ENCODE peak calls at places on chromosome 2, in seven cellular contexts. One of them, this sample, is unnamed.

GRCh38 chr2:118363604-118364003 is 275.3 kb downstream of the INSIG2 start:
- DNase-seq in body of pancreas: no peak
- DNase-seq in GM12878: no peak
- DNase-seq in K562: no peak
- DNase-seq in sigmoid colon: no peak
- DNase-seq in heart left ventricle: no peak
- DNase-seq in HCT116: no peak
- DNase-seq in this sample: no peak

GRCh38 chr2:121002597-121002996 is 266.9 kb downstream of the GLI2 start:
- DNase-seq in GM12878: no peak
- DNase-seq in body of pancreas: no peak
- DNase-seq in HCT116: no peak
- DNase-seq in sigmoid colon: no peak
- DNase-seq in heart left ventricle: no peak
- DNase-seq in K562: no peak
- DNase-seq in this sample: no peak

GRCh38 chr2:191942114-191943103 is 95.5 kb upstream of the CAVIN2 start:
- DNase-seq in HCT116: no peak
- DNase-seq in K562: no peak
- DNase-seq in heart left ventricle: no peak
- DNase-seq in sigmoid colon: peak; percentile 76
- DNase-seq in body of pancreas: no peak
- DNase-seq in GM12878: no peak
- DNase-seq in this sample: no peak

GRCh38 chr2:174166261-174166660 is 82.1 kb downstream of the OLA1 start:
- DNase-seq in K562: no peak
- DNase-seq in sigmoid colon: no peak
- DNase-seq in GM12878: no peak
- DNase-seq in body of pancreas: no peak
- DNase-seq in heart left ventricle: no peak
- DNase-seq in HCT116: no peak
- DNase-seq in this sample: no peak

GRCh38 chr2:17822452-17823117 is 6.3 kb downstream of the MSGN1 start:
- DNase-seq in GM12878: no peak
- DNase-seq in HCT116: no peak
- DNase-seq in body of pancreas: no peak
- DNase-seq in heart left ventricle: peak; percentile 18
- DNase-seq in K562: no peak
- DNase-seq in sigmoid colon: no peak
- DNase-seq in this sample: no peak

GRCh38 chr2:200219400-200220113 is 86.9 kb upstream of the SPATS2L start:
- DNase-seq in heart left ventricle: no peak
- DNase-seq in K562: no peak
- DNase-seq in HCT116: no peak
- DNase-seq in sigmoid colon: no peak
- DNase-seq in body of pancreas: peak; percentile 74
- DNase-seq in GM12878: no peak
- DNase-seq in this sample: no peak

GRCh38 chr2:49288902-49289680 is 134.8 kb upstream of the FSHR start:
- DNase-seq in sigmoid colon: no peak
- DNase-seq in K562: no peak
- DNase-seq in GM12878: no peak
- DNase-seq in heart left ventricle: no peak
- DNase-seq in HCT116: no peak
- DNase-seq in body of pancreas: no peak
- DNase-seq in this sample: no peak

GRCh38 chr2:163735692-163736432 is at the start of gene FIGN:
- DNase-seq in HCT116: no peak
- DNase-seq in heart left ventricle: peak; percentile 67
- DNase-seq in K562: peak; percentile 2
- DNase-seq in body of pancreas: peak; percentile 89
- DNase-seq in GM12878: no peak
- DNase-seq in sigmoid colon: peak; percentile 89
- DNase-seq in this sample: peak; percentile 41

GRCh38 chr2:37464064-37464463 is 119.6 kb downstream of the QPCT start:
- DNase-seq in GM12878: no peak
- DNase-seq in sigmoid colon: no peak
- DNase-seq in K562: peak; percentile 30
- DNase-seq in HCT116: no peak
- DNase-seq in heart left ventricle: no peak
- DNase-seq in body of pancreas: no peak
- DNase-seq in this sample: no peak

GRCh38 chr2:151928380-151928779 is 100.2 kb upstream of the ARL5A start:
- DNase-seq in sigmoid colon: no peak
- DNase-seq in body of pancreas: no peak
- DNase-seq in GM12878: no peak
- DNase-seq in K562: no peak
- DNase-seq in heart left ventricle: no peak
- DNase-seq in HCT116: no peak
- DNase-seq in this sample: no peak

GRCh38 chr2:239321596-239322413 is 79.0 kb downstream of the HDAC4 start:
- DNase-seq in K562: peak; percentile 26
- DNase-seq in HCT116: no peak
- DNase-seq in body of pancreas: no peak
- DNase-seq in GM12878: no peak
- DNase-seq in heart left ventricle: no peak
- DNase-seq in sigmoid colon: no peak
- DNase-seq in this sample: no peak

GRCh38 chr2:213125646-213126347 is 25.6 kb downstream of the IKZF2 start:
- DNase-seq in HCT116: no peak
- DNase-seq in GM12878: no peak
- DNase-seq in body of pancreas: no peak
- DNase-seq in heart left ventricle: no peak
- DNase-seq in K562: no peak
- DNase-seq in sigmoid colon: no peak
- DNase-seq in this sample: no peak

GRCh38 chr2:138391956-138392355 is 109.6 kb upstream of the SPOPL start:
- DNase-seq in heart left ventricle: no peak
- DNase-seq in GM12878: no peak
- DNase-seq in K562: no peak
- DNase-seq in body of pancreas: no peak
- DNase-seq in HCT116: no peak
- DNase-seq in sigmoid colon: no peak
- DNase-seq in this sample: no peak

GRCh38 chr2:3336844-3337243 is 40.8 kb downstream of the EIPR1 start:
- DNase-seq in K562: no peak
- DNase-seq in sigmoid colon: no peak
- DNase-seq in body of pancreas: no peak
- DNase-seq in GM12878: no peak
- DNase-seq in HCT116: no peak
- DNase-seq in heart left ventricle: no peak
- DNase-seq in this sample: no peak

GRCh38 chr2:122319551-122320132 is 564.2 kb downstream of the TSN start:
- DNase-seq in K562: no peak
- DNase-seq in sigmoid colon: no peak
- DNase-seq in body of pancreas: no peak
- DNase-seq in GM12878: no peak
- DNase-seq in HCT116: no peak
- DNase-seq in heart left ventricle: no peak
- DNase-seq in this sample: no peak

GRCh38 chr2:84971799-84972790 is 1.1 kb downstream of the KCMF1 start:
- DNase-seq in K562: peak; percentile 59
- DNase-seq in HCT116: no peak
- DNase-seq in GM12878: no peak
- DNase-seq in heart left ventricle: peak; percentile 42
- DNase-seq in sigmoid colon: peak; percentile 74
- DNase-seq in body of pancreas: peak; percentile 67
- DNase-seq in this sample: peak; percentile 64

GRCh38 chr2:84970956-84971798 is at the start of gene KCMF1:
- DNase-seq in body of pancreas: peak; percentile 84
- DNase-seq in sigmoid colon: peak; percentile 91
- DNase-seq in GM12878: no peak
- DNase-seq in K562: peak; percentile 82
- DNase-seq in heart left ventricle: peak; percentile 87
- DNase-seq in HCT116: no peak
- DNase-seq in this sample: peak; percentile 83

GRCh38 chr2:84965827-84966226 is 5.1 kb upstream of the KCMF1 start:
- DNase-seq in GM12878: no peak
- DNase-seq in heart left ventricle: no peak
- DNase-seq in sigmoid colon: peak; percentile 51
- DNase-seq in HCT116: no peak
- DNase-seq in body of pancreas: no peak
- DNase-seq in K562: no peak
- DNase-seq in this sample: no peak

GRCh38 chr2:84969511-84970265 is 1.3 kb upstream of the KCMF1 start:
- DNase-seq in K562: no peak
- DNase-seq in GM12878: no peak
- DNase-seq in heart left ventricle: no peak
- DNase-seq in sigmoid colon: peak; percentile 55
- DNase-seq in HCT116: no peak
- DNase-seq in body of pancreas: peak; percentile 27
- DNase-seq in this sample: no peak

DNA sequence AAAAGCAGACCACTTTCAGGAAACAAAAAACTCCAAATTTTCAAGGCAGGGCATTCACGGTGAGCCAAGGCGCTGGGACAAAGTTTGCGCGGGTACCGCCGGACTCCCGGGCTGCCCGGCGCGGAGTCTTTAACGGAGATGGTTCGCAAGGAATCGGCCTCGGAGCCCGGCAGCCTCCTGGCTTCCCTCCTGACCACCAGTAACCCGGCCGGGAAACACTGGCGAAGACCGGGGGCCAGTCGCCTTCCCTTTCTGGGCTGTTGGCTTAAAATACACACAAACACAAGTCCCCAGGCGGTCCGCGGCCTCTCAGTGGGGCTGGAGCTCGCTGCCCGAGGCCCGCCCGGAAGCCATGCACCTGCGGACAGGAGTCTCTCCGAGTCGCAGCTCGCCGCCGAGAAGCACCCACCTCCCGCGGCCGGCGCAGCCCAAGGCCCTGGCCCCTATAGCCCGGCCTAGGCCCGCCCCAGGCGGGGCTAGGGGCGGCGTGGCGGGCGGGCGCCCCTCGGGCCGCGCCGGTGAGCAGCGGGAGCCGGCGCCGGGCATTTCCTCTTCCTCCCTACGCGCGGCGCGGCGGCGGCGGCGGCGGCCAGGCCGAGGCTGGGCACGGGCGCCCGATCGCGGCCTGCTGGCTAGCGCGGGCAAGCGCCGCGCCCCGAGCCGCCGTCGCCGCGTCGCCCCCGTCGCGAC is 550 bp upstream of the KCMF1 start:
- DNase-seq in body of pancreas: peak; percentile 75
- DNase-seq in sigmoid colon: peak; percentile 83
- DNase-seq in HCT116: no peak
- DNase-seq in GM12878: no peak
- DNase-seq in K562: peak; percentile 62
- DNase-seq in heart left ventricle: peak; percentile 59
- DNase-seq in this sample: peak; percentile 74
- TF ChIP-seq POLR2A in body of pancreas: peak; percentile 62
- TF ChIP-seq POLR2A in sigmoid colon: no peak
- TF ChIP-seq POLR2A in HCT116: peak; percentile 51
- TF ChIP-seq POLR2A in GM12878: peak; percentile 82
- TF ChIP-seq POLR2A in K562: peak; percentile 58
- TF ChIP-seq POLR2A in heart left ventricle: peak; percentile 41
- TF ChIP-seq POLR2A in this sample: peak; percentile 68

GRCh38 chr2:232327089-232328037 is 51.2 kb upstream of the ALPP start:
- DNase-seq in body of pancreas: peak; percentile 69
- DNase-seq in HCT116: peak; percentile 27
- DNase-seq in sigmoid colon: peak; percentile 72
- DNase-seq in K562: peak; percentile 63
- DNase-seq in heart left ventricle: peak; percentile 56
- DNase-seq in GM12878: no peak
- DNase-seq in this sample: peak; percentile 80

GRCh38 chr2:232328516-232329460 is 49.8 kb upstream of the ALPP start:
- DNase-seq in HCT116: no peak
- DNase-seq in heart left ventricle: peak; percentile 6
- DNase-seq in sigmoid colon: peak; percentile 46
- DNase-seq in K562: no peak
- DNase-seq in GM12878: no peak
- DNase-seq in body of pancreas: peak; percentile 3
- DNase-seq in this sample: no peak

GRCh38 chr2:232330068-232330999 is 48.2 kb upstream of the ALPP start:
- DNase-seq in sigmoid colon: peak; percentile 46
- DNase-seq in HCT116: no peak
- DNase-seq in GM12878: no peak
- DNase-seq in body of pancreas: no peak
- DNase-seq in K562: no peak
- DNase-seq in heart left ventricle: no peak
- DNase-seq in this sample: no peak

GRCh38 chr2:232329716-232330067 is 48.9 kb upstream of the ALPP start:
- DNase-seq in body of pancreas: peak; percentile 2
- DNase-seq in K562: no peak
- DNase-seq in sigmoid colon: no peak
- DNase-seq in GM12878: no peak
- DNase-seq in heart left ventricle: no peak
- DNase-seq in HCT116: no peak
- DNase-seq in this sample: no peak

GRCh38 chr2:232328038-232328435 is 50.5 kb upstream of the ALPP start:
- DNase-seq in HCT116: no peak
- DNase-seq in body of pancreas: peak; percentile 3
- DNase-seq in GM12878: peak; percentile 43
- DNase-seq in heart left ventricle: no peak
- DNase-seq in K562: no peak
- DNase-seq in sigmoid colon: peak; percentile 50
- DNase-seq in this sample: no peak
- H3K27ac ChIP-seq in HCT116: no peak overlapping the region
- H3K27ac ChIP-seq in body of pancreas: no peak overlapping the region
- H3K27ac ChIP-seq in GM12878: no peak overlapping the region
- H3K27ac ChIP-seq in heart left ventricle: no peak overlapping the region
- H3K27ac ChIP-seq in K562: no peak overlapping the region
- H3K27ac ChIP-seq in sigmoid colon: no peak overlapping the region
- H3K27ac ChIP-seq in this sample: no peak overlapping the region

DNA sequence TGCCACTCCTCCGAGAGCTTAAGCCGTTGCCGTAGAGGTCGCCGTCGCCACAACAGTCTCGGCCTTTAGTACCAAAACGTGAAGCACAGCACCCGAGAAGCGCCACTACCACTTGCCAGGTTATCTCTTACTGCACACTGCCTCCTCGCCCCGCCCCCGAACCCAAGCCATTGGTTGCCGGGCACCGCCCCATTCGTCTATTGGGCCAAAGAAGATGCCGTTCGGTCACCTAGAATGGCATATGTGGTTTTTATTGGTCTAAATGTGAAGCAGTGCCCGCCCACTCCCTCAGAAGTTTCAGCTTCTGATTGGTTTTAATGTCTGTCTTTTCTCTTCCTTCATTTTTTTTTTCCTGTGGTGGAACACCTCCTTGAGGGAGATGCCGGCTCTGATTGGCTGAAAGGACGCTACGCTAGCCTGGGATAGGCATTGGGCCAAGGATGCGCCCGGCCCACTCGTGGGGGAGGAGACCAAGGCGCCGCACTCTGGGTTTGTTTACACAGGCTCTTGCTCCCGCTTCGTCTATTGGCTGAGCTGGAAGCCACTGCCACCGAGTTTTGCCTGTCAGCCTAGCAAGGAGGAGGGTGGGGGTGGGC is at the start of gene PAIP2B:
- DNase-seq in sigmoid colon: peak; percentile 100
- DNase-seq in GM12878: peak; percentile 98
- DNase-seq in heart left ventricle: peak; percentile 99
- DNase-seq in HCT116: peak; percentile 99
- DNase-seq in K562: peak; percentile 85
- DNase-seq in body of pancreas: peak; percentile 100
- DNase-seq in this sample: peak; percentile 99
- TF ChIP-seq POLR2A in sigmoid colon: peak; percentile 66
- TF ChIP-seq POLR2A in GM12878: peak; percentile 78
- TF ChIP-seq POLR2A in heart left ventricle: peak; percentile 88
- TF ChIP-seq POLR2A in HCT116: peak; percentile 42
- TF ChIP-seq POLR2A in K562: no peak
- TF ChIP-seq POLR2A in body of pancreas: peak; percentile 95
- TF ChIP-seq POLR2A in this sample: peak; percentile 85

DNA sequence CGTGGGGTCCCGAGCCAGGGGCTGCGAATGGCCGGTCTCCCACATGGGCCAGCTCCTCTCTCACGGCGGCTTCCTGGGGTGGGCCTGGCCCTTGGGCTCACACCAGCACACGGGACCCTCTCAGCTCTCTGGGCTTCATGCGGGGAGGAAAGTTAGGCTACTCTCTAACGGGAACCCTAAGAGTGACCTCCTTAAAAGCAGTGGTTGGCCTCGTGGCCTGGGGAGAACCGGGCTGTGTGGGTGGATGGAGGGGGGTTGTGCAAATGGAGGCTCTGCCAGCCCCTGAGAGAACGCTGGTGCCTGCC is 25.9 kb downstream of the RTP5 start:
- DNase-seq in GM12878: no peak
- DNase-seq in HCT116: no peak
- DNase-seq in body of pancreas: no peak
- DNase-seq in sigmoid colon: no peak
- DNase-seq in heart left ventricle: no peak
- DNase-seq in K562: no peak
- DNase-seq in this sample: no peak
- H3K27ac ChIP-seq in GM12878: no peak overlapping the region
- H3K27ac ChIP-seq in HCT116: no peak overlapping the region
- H3K27ac ChIP-seq in body of pancreas: peak overlapping the region; percentile 95
- H3K27ac ChIP-seq in sigmoid colon: no peak overlapping the region
- H3K27ac ChIP-seq in heart left ventricle: no peak overlapping the region
- H3K27ac ChIP-seq in K562: no peak overlapping the region
- H3K27ac ChIP-seq in this sample: no peak overlapping the region